ENCODE peak calls at places on chromosome 10, in eight cellular contexts. One of them, this sample, is unnamed.

GRCh38 chr10:80632742-80633141 is 95.0 kb downstream of the SH2D4B start:
- DNase-seq in IMR-90: no peak
- DNase-seq in uterus: no peak
- DNase-seq in CD8-positive, alpha-beta memory T cell: no peak
- DNase-seq in BJ: no peak
- DNase-seq in CD4-positive, CD25-positive, alpha-beta regulatory T cell: no peak
- DNase-seq in AG04449: no peak
- DNase-seq in MG63: no peak
- DNase-seq in this sample: no peak

GRCh38 chr10:89201345-89202032 is 5.6 kb downstream of the CH25H start:
- DNase-seq in CD4-positive, CD25-positive, alpha-beta regulatory T cell: no peak
- DNase-seq in IMR-90: peak
- DNase-seq in uterus: no peak
- DNase-seq in CD8-positive, alpha-beta memory T cell: no peak
- DNase-seq in AG04449: no peak
- DNase-seq in BJ: no peak
- DNase-seq in MG63: no peak
- DNase-seq in this sample: no peak

GRCh38 chr10:102645388-102645740 is 1.1 kb downstream of the TRIM8 start:
- DNase-seq in uterus: no peak
- DNase-seq in MG63: peak
- DNase-seq in IMR-90: peak
- DNase-seq in BJ: no peak
- DNase-seq in CD8-positive, alpha-beta memory T cell: no peak
- DNase-seq in CD4-positive, CD25-positive, alpha-beta regulatory T cell: no peak
- DNase-seq in AG04449: no peak
- DNase-seq in this sample: no peak

GRCh38 chr10:46557319-46558140 is 1.1 kb upstream of the GPRIN2 start:
- DNase-seq in AG04449: no peak
- DNase-seq in IMR-90: no peak
- DNase-seq in CD8-positive, alpha-beta memory T cell: no peak
- DNase-seq in MG63: no peak
- DNase-seq in CD4-positive, CD25-positive, alpha-beta regulatory T cell: no peak
- DNase-seq in BJ: no peak
- DNase-seq in uterus: peak
- DNase-seq in this sample: no peak

GRCh38 chr10:33952692-33953360 is 618.4 kb upstream of the NRP1 start:
- DNase-seq in BJ: peak
- DNase-seq in AG04449: peak
- DNase-seq in CD4-positive, CD25-positive, alpha-beta regulatory T cell: no peak
- DNase-seq in IMR-90: peak
- DNase-seq in uterus: no peak
- DNase-seq in CD8-positive, alpha-beta memory T cell: no peak
- DNase-seq in MG63: no peak
- DNase-seq in this sample: no peak

GRCh38 chr10:60883187-60883586 is 60.8 kb downstream of the RHOBTB1 start:
- DNase-seq in MG63: no peak
- DNase-seq in BJ: no peak
- DNase-seq in uterus: no peak
- DNase-seq in CD8-positive, alpha-beta memory T cell: no peak
- DNase-seq in AG04449: no peak
- DNase-seq in IMR-90: peak
- DNase-seq in CD4-positive, CD25-positive, alpha-beta regulatory T cell: no peak
- DNase-seq in this sample: no peak

GRCh38 chr10:7972367-7972766 is 82.1 kb upstream of the GATA3 start:
- DNase-seq in AG04449: no peak
- DNase-seq in uterus: no peak
- DNase-seq in BJ: no peak
- DNase-seq in MG63: no peak
- DNase-seq in CD8-positive, alpha-beta memory T cell: no peak
- DNase-seq in CD4-positive, CD25-positive, alpha-beta regulatory T cell: no peak
- DNase-seq in IMR-90: no peak
- DNase-seq in this sample: no peak

GRCh38 chr10:48306870-48307531 is 524 bp downstream of the MAPK8 start:
- DNase-seq in CD8-positive, alpha-beta memory T cell: peak
- DNase-seq in IMR-90: peak
- DNase-seq in AG04449: no peak
- DNase-seq in MG63: peak
- DNase-seq in BJ: no peak
- DNase-seq in uterus: peak
- DNase-seq in CD4-positive, CD25-positive, alpha-beta regulatory T cell: no peak
- DNase-seq in this sample: no peak

GRCh38 chr10:125034671-125035070 is 92.7 kb downstream of the ZRANB1 start:
- DNase-seq in AG04449: no peak
- DNase-seq in CD8-positive, alpha-beta memory T cell: no peak
- DNase-seq in uterus: no peak
- DNase-seq in IMR-90: no peak
- DNase-seq in CD4-positive, CD25-positive, alpha-beta regulatory T cell: no peak
- DNase-seq in BJ: no peak
- DNase-seq in MG63: no peak
- DNase-seq in this sample: no peak

GRCh38 chr10:71860243-71861029 is 9.4 kb upstream of the PSAP start:
- DNase-seq in BJ: peak
- DNase-seq in CD4-positive, CD25-positive, alpha-beta regulatory T cell: no peak
- DNase-seq in uterus: peak
- DNase-seq in IMR-90: peak
- DNase-seq in AG04449: peak
- DNase-seq in MG63: peak
- DNase-seq in CD8-positive, alpha-beta memory T cell: no peak
- DNase-seq in this sample: peak

GRCh38 chr10:47282005-47282656 is 17.9 kb upstream of the GDF10 start:
- DNase-seq in BJ: no peak
- DNase-seq in AG04449: no peak
- DNase-seq in CD8-positive, alpha-beta memory T cell: no peak
- DNase-seq in MG63: no peak
- DNase-seq in uterus: no peak
- DNase-seq in CD4-positive, CD25-positive, alpha-beta regulatory T cell: no peak
- DNase-seq in IMR-90: no peak
- DNase-seq in this sample: no peak

GRCh38 chr10:113099431-113100298 is 149.6 kb downstream of the TCF7L2 start:
- DNase-seq in AG04449: no peak
- DNase-seq in CD4-positive, CD25-positive, alpha-beta regulatory T cell: no peak
- DNase-seq in CD8-positive, alpha-beta memory T cell: no peak
- DNase-seq in MG63: no peak
- DNase-seq in uterus: no peak
- DNase-seq in IMR-90: peak
- DNase-seq in BJ: no peak
- DNase-seq in this sample: no peak

GRCh38 chr10:43336641-43337318 is 34.7 kb upstream of the FXYD4 start:
- DNase-seq in MG63: no peak
- DNase-seq in IMR-90: no peak
- DNase-seq in CD8-positive, alpha-beta memory T cell: no peak
- DNase-seq in uterus: no peak
- DNase-seq in CD4-positive, CD25-positive, alpha-beta regulatory T cell: no peak
- DNase-seq in BJ: no peak
- DNase-seq in AG04449: no peak
- DNase-seq in this sample: no peak

GRCh38 chr10:23481351-23481961 is 42.6 kb downstream of the OTUD1 start:
- DNase-seq in CD8-positive, alpha-beta memory T cell: no peak
- DNase-seq in IMR-90: no peak
- DNase-seq in MG63: no peak
- DNase-seq in uterus: no peak
- DNase-seq in CD4-positive, CD25-positive, alpha-beta regulatory T cell: no peak
- DNase-seq in AG04449: no peak
- DNase-seq in BJ: no peak
- DNase-seq in this sample: no peak

GRCh38 chr10:56296626-56297025 is 64.4 kb downstream of the ZWINT start:
- DNase-seq in BJ: no peak
- DNase-seq in uterus: no peak
- DNase-seq in CD4-positive, CD25-positive, alpha-beta regulatory T cell: no peak
- DNase-seq in IMR-90: no peak
- DNase-seq in AG04449: no peak
- DNase-seq in MG63: no peak
- DNase-seq in CD8-positive, alpha-beta memory T cell: no peak
- DNase-seq in this sample: no peak

GRCh38 chr10:47137311-47137851 is 162.6 kb upstream of the GDF10 start:
- DNase-seq in uterus: no peak
- DNase-seq in BJ: peak
- DNase-seq in CD8-positive, alpha-beta memory T cell: no peak
- DNase-seq in IMR-90: peak
- DNase-seq in MG63: no peak
- DNase-seq in CD4-positive, CD25-positive, alpha-beta regulatory T cell: no peak
- DNase-seq in AG04449: peak
- DNase-seq in this sample: peak

GRCh38 chr10:93222876-93223275 is 149.2 kb downstream of the CYP26A1 start:
- DNase-seq in AG04449: no peak
- DNase-seq in uterus: no peak
- DNase-seq in CD8-positive, alpha-beta memory T cell: no peak
- DNase-seq in IMR-90: no peak
- DNase-seq in BJ: no peak
- DNase-seq in CD4-positive, CD25-positive, alpha-beta regulatory T cell: no peak
- DNase-seq in MG63: no peak
- DNase-seq in this sample: no peak

GRCh38 chr10:119509909-119510451 is 32.5 kb downstream of the RGS10 start:
- DNase-seq in CD4-positive, CD25-positive, alpha-beta regulatory T cell: no peak
- DNase-seq in MG63: peak
- DNase-seq in AG04449: no peak
- DNase-seq in BJ: no peak
- DNase-seq in IMR-90: no peak
- DNase-seq in uterus: peak
- DNase-seq in CD8-positive, alpha-beta memory T cell: no peak
- DNase-seq in this sample: no peak

GRCh38 chr10:127919418-127920191 is 12.7 kb downstream of the PTPRE start:
- DNase-seq in uterus: no peak
- DNase-seq in CD4-positive, CD25-positive, alpha-beta regulatory T cell: no peak
- DNase-seq in IMR-90: peak
- DNase-seq in CD8-positive, alpha-beta memory T cell: no peak
- DNase-seq in AG04449: no peak
- DNase-seq in BJ: no peak
- DNase-seq in MG63: peak
- DNase-seq in this sample: peak

GRCh38 chr10:8116926-8117493 is 62.5 kb downstream of the GATA3 start:
- DNase-seq in CD8-positive, alpha-beta memory T cell: no peak
- DNase-seq in MG63: no peak
- DNase-seq in uterus: no peak
- DNase-seq in CD4-positive, CD25-positive, alpha-beta regulatory T cell: no peak
- DNase-seq in BJ: no peak
- DNase-seq in IMR-90: no peak
- DNase-seq in AG04449: no peak
- DNase-seq in this sample: no peak

GRCh38 chr10:128865398-128865797 is 601.6 kb upstream of the MGMT start:
- DNase-seq in AG04449: no peak
- DNase-seq in IMR-90: no peak
- DNase-seq in CD8-positive, alpha-beta memory T cell: no peak
- DNase-seq in BJ: no peak
- DNase-seq in CD4-positive, CD25-positive, alpha-beta regulatory T cell: no peak
- DNase-seq in uterus: no peak
- DNase-seq in MG63: no peak
- DNase-seq in this sample: no peak

GRCh38 chr10:112755446-112756117 is 194.5 kb upstream of the TCF7L2 start:
- DNase-seq in CD8-positive, alpha-beta memory T cell: no peak
- DNase-seq in BJ: no peak
- DNase-seq in IMR-90: no peak
- DNase-seq in AG04449: no peak
- DNase-seq in CD4-positive, CD25-positive, alpha-beta regulatory T cell: no peak
- DNase-seq in uterus: no peak
- DNase-seq in MG63: no peak
- DNase-seq in this sample: no peak

GRCh38 chr10:118042827-118043242 is 3.9 kb downstream of the RAB11FIP2 start:
- DNase-seq in MG63: no peak
- DNase-seq in IMR-90: no peak
- DNase-seq in BJ: no peak
- DNase-seq in CD4-positive, CD25-positive, alpha-beta regulatory T cell: no peak
- DNase-seq in AG04449: no peak
- DNase-seq in CD8-positive, alpha-beta memory T cell: no peak
- DNase-seq in uterus: no peak
- DNase-seq in this sample: no peak

GRCh38 chr10:22226599-22226998 is 8.8 kb upstream of the EBLN1 start:
- DNase-seq in BJ: no peak
- DNase-seq in CD8-positive, alpha-beta memory T cell: no peak
- DNase-seq in AG04449: no peak
- DNase-seq in uterus: no peak
- DNase-seq in MG63: no peak
- DNase-seq in CD4-positive, CD25-positive, alpha-beta regulatory T cell: no peak
- DNase-seq in IMR-90: no peak
- DNase-seq in this sample: no peak

GRCh38 chr10:82980321-82980720 is 1105.3 kb downstream of the NRG3 start:
- DNase-seq in AG04449: no peak
- DNase-seq in BJ: no peak
- DNase-seq in CD4-positive, CD25-positive, alpha-beta regulatory T cell: no peak
- DNase-seq in uterus: no peak
- DNase-seq in MG63: no peak
- DNase-seq in CD8-positive, alpha-beta memory T cell: no peak
- DNase-seq in IMR-90: no peak
- DNase-seq in this sample: no peak

GRCh38 chr10:58072634-58073033 is 195.1 kb downstream of the IPMK start:
- DNase-seq in MG63: no peak
- DNase-seq in BJ: no peak
- DNase-seq in IMR-90: no peak
- DNase-seq in CD4-positive, CD25-positive, alpha-beta regulatory T cell: no peak
- DNase-seq in AG04449: no peak
- DNase-seq in uterus: no peak
- DNase-seq in CD8-positive, alpha-beta memory T cell: no peak
- DNase-seq in this sample: no peak

GRCh38 chr10:66637273-66638036 is 288.4 kb upstream of the LRRTM3 start:
- DNase-seq in uterus: no peak
- DNase-seq in MG63: peak
- DNase-seq in CD8-positive, alpha-beta memory T cell: no peak
- DNase-seq in BJ: no peak
- DNase-seq in AG04449: no peak
- DNase-seq in IMR-90: no peak
- DNase-seq in CD4-positive, CD25-positive, alpha-beta regulatory T cell: no peak
- DNase-seq in this sample: no peak

GRCh38 chr10:100736809-100737358 is 8.5 kb upstream of the PAX2 start:
- DNase-seq in BJ: no peak
- DNase-seq in CD8-positive, alpha-beta memory T cell: no peak
- DNase-seq in AG04449: no peak
- DNase-seq in uterus: no peak
- DNase-seq in CD4-positive, CD25-positive, alpha-beta regulatory T cell: no peak
- DNase-seq in IMR-90: no peak
- DNase-seq in MG63: no peak
- DNase-seq in this sample: no peak
- H3K4me3 ChIP-seq in BJ: no peak
- H3K4me3 ChIP-seq in CD8-positive, alpha-beta memory T cell: no peak
- H3K4me3 ChIP-seq in AG04449: no peak
- H3K4me3 ChIP-seq in uterus: no peak
- H3K4me3 ChIP-seq in CD4-positive, CD25-positive, alpha-beta regulatory T cell: no peak
- H3K4me3 ChIP-seq in IMR-90: no peak
- H3K4me3 ChIP-seq in MG63: no peak
- H3K4me3 ChIP-seq in this sample: no peak

GRCh38 chr10:30115391-30116253 is 56.2 kb upstream of the JCAD start:
- DNase-seq in CD4-positive, CD25-positive, alpha-beta regulatory T cell: no peak
- DNase-seq in IMR-90: peak
- DNase-seq in MG63: no peak
- DNase-seq in CD8-positive, alpha-beta memory T cell: no peak
- DNase-seq in BJ: no peak
- DNase-seq in uterus: no peak
- DNase-seq in AG04449: no peak
- DNase-seq in this sample: no peak
- H3K4me3 ChIP-seq in CD4-positive, CD25-positive, alpha-beta regulatory T cell: no peak
- H3K4me3 ChIP-seq in IMR-90: no peak
- H3K4me3 ChIP-seq in MG63: no peak
- H3K4me3 ChIP-seq in CD8-positive, alpha-beta memory T cell: no peak
- H3K4me3 ChIP-seq in BJ: no peak
- H3K4me3 ChIP-seq in uterus: peak
- H3K4me3 ChIP-seq in AG04449: no peak
- H3K4me3 ChIP-seq in this sample: no peak

GRCh38 chr10:122128357-122128756 is 139.4 kb downstream of the TACC2 start:
- DNase-seq in AG04449: no peak
- DNase-seq in BJ: no peak
- DNase-seq in CD8-positive, alpha-beta memory T cell: no peak
- DNase-seq in MG63: peak
- DNase-seq in CD4-positive, CD25-positive, alpha-beta regulatory T cell: no peak
- DNase-seq in uterus: peak
- DNase-seq in IMR-90: peak
- DNase-seq in this sample: no peak
- H3K4me3 ChIP-seq in AG04449: no peak
- H3K4me3 ChIP-seq in BJ: no peak
- H3K4me3 ChIP-seq in CD8-positive, alpha-beta memory T cell: no peak
- H3K4me3 ChIP-seq in MG63: peak
- H3K4me3 ChIP-seq in CD4-positive, CD25-positive, alpha-beta regulatory T cell: no peak
- H3K4me3 ChIP-seq in uterus: peak
- H3K4me3 ChIP-seq in IMR-90: peak
- H3K4me3 ChIP-seq in this sample: peak

GRCh38 chr10:59176241-59177030 is at the start of gene PHYHIPL:
- DNase-seq in CD8-positive, alpha-beta memory T cell: no peak
- DNase-seq in MG63: peak
- DNase-seq in CD4-positive, CD25-positive, alpha-beta regulatory T cell: no peak
- DNase-seq in uterus: no peak
- DNase-seq in BJ: no peak
- DNase-seq in IMR-90: no peak
- DNase-seq in AG04449: no peak
- DNase-seq in this sample: no peak
- H3K4me3 ChIP-seq in CD8-positive, alpha-beta memory T cell: no peak
- H3K4me3 ChIP-seq in MG63: peak
- H3K4me3 ChIP-seq in CD4-positive, CD25-positive, alpha-beta regulatory T cell: no peak
- H3K4me3 ChIP-seq in uterus: peak
- H3K4me3 ChIP-seq in BJ: no peak
- H3K4me3 ChIP-seq in IMR-90: no peak
- H3K4me3 ChIP-seq in AG04449: no peak
- H3K4me3 ChIP-seq in this sample: no peak